ENCODE peak calls at places on chromosomes 16 and 17, in six cellular contexts. One of them, this sample, is unnamed.

GRCh38 chr17:37317867-37318266 is 57.9 kb upstream of the C17orf78 start:
- DNase-seq in cardiac fibroblast: no peak
- DNase-seq in neural progenitor cell: no peak
- DNase-seq in SK-N-SH: no peak
- DNase-seq in LNCaP clone FGC: peak
- DNase-seq in H1: no peak
- DNase-seq in this sample: no peak

GRCh38 chr17:17227608-17228520 is 9.1 kb downstream of the FLCN start:
- DNase-seq in LNCaP clone FGC: peak
- DNase-seq in cardiac fibroblast: no peak
- DNase-seq in H1: no peak
- DNase-seq in SK-N-SH: no peak
- DNase-seq in neural progenitor cell: no peak
- DNase-seq in this sample: no peak

GRCh38 chr17:11612956-11613355 is 14.7 kb downstream of the DNAH9 start:
- DNase-seq in cardiac fibroblast: no peak
- DNase-seq in SK-N-SH: no peak
- DNase-seq in LNCaP clone FGC: no peak
- DNase-seq in H1: no peak
- DNase-seq in neural progenitor cell: no peak
- DNase-seq in this sample: no peak

GRCh38 chr16:81273223-81273940 is 34.9 kb downstream of the BCO1 start:
- DNase-seq in H1: no peak
- DNase-seq in SK-N-SH: no peak
- DNase-seq in neural progenitor cell: no peak
- DNase-seq in cardiac fibroblast: peak
- DNase-seq in LNCaP clone FGC: no peak
- DNase-seq in this sample: no peak

GRCh38 chr16:720990-721764 is at the start of gene ANTKMT:
- DNase-seq in cardiac fibroblast: peak
- DNase-seq in H1: peak
- DNase-seq in LNCaP clone FGC: peak
- DNase-seq in neural progenitor cell: peak
- DNase-seq in SK-N-SH: peak
- DNase-seq in this sample: peak

GRCh38 chr17:78697122-78697845 is 84.8 kb downstream of the CYTH1 start:
- DNase-seq in H1: no peak
- DNase-seq in SK-N-SH: no peak
- DNase-seq in LNCaP clone FGC: no peak
- DNase-seq in neural progenitor cell: no peak
- DNase-seq in cardiac fibroblast: peak
- DNase-seq in this sample: no peak

GRCh38 chr17:56978441-56979090 is 635 bp downstream of the SCPEP1 start:
- DNase-seq in neural progenitor cell: no peak
- DNase-seq in cardiac fibroblast: peak
- DNase-seq in H1: no peak
- DNase-seq in LNCaP clone FGC: no peak
- DNase-seq in SK-N-SH: peak
- DNase-seq in this sample: peak

GRCh38 chr16:11075163-11075562 is 130.8 kb downstream of the CLEC16A start:
- DNase-seq in LNCaP clone FGC: no peak
- DNase-seq in H1: no peak
- DNase-seq in SK-N-SH: no peak
- DNase-seq in cardiac fibroblast: no peak
- DNase-seq in neural progenitor cell: no peak
- DNase-seq in this sample: no peak

GRCh38 chr17:72987166-72987565 is 105.3 kb downstream of the SLC39A11 start:
- DNase-seq in LNCaP clone FGC: no peak
- DNase-seq in cardiac fibroblast: no peak
- DNase-seq in neural progenitor cell: no peak
- DNase-seq in H1: no peak
- DNase-seq in SK-N-SH: no peak
- DNase-seq in this sample: no peak

GRCh38 chr17:63751806-63752205 is 10.2 kb upstream of the STRADA start:
- DNase-seq in neural progenitor cell: no peak
- DNase-seq in cardiac fibroblast: peak
- DNase-seq in SK-N-SH: no peak
- DNase-seq in LNCaP clone FGC: no peak
- DNase-seq in H1: no peak
- DNase-seq in this sample: no peak

GRCh38 chr16:15899538-15900100 is 11.2 kb upstream of the CEP20 start:
- DNase-seq in LNCaP clone FGC: no peak
- DNase-seq in H1: no peak
- DNase-seq in neural progenitor cell: no peak
- DNase-seq in SK-N-SH: no peak
- DNase-seq in cardiac fibroblast: peak
- DNase-seq in this sample: peak

GRCh38 chr16:88706288-88706964 is at the start of the genes CTU2 and RNF166:
- DNase-seq in cardiac fibroblast: peak
- DNase-seq in H1: peak
- DNase-seq in neural progenitor cell: peak
- DNase-seq in SK-N-SH: peak
- DNase-seq in LNCaP clone FGC: peak
- DNase-seq in this sample: peak

GRCh38 chr17:83110755-83111154 is 31.3 kb downstream of the METRNL start:
- DNase-seq in H1: no peak
- DNase-seq in LNCaP clone FGC: no peak
- DNase-seq in SK-N-SH: peak
- DNase-seq in neural progenitor cell: no peak
- DNase-seq in cardiac fibroblast: peak
- DNase-seq in this sample: no peak

GRCh38 chr16:67547423-67548264 is 14.7 kb upstream of the CTCF start:
- DNase-seq in cardiac fibroblast: no peak
- DNase-seq in LNCaP clone FGC: no peak
- DNase-seq in H1: no peak
- DNase-seq in SK-N-SH: no peak
- DNase-seq in neural progenitor cell: no peak
- DNase-seq in this sample: no peak

GRCh38 chr17:78921437-78921971 is 3.7 kb downstream of the TIMP2 start:
- DNase-seq in LNCaP clone FGC: no peak
- DNase-seq in H1: no peak
- DNase-seq in neural progenitor cell: no peak
- DNase-seq in cardiac fibroblast: peak
- DNase-seq in SK-N-SH: peak
- DNase-seq in this sample: peak

GRCh38 chr17:32610027-32610650 is 123.3 kb downstream of the CDK5R1 start:
- DNase-seq in neural progenitor cell: peak
- DNase-seq in H1: no peak
- DNase-seq in LNCaP clone FGC: no peak
- DNase-seq in cardiac fibroblast: no peak
- DNase-seq in SK-N-SH: no peak
- DNase-seq in this sample: no peak

GRCh38 chr17:37344519-37344918 is 31.3 kb upstream of the C17orf78 start:
- DNase-seq in neural progenitor cell: no peak
- DNase-seq in SK-N-SH: no peak
- DNase-seq in cardiac fibroblast: no peak
- DNase-seq in LNCaP clone FGC: no peak
- DNase-seq in H1: no peak
- DNase-seq in this sample: no peak

GRCh38 chr17:1769826-1770477 is 8.1 kb downstream of the SERPINF1 start:
- DNase-seq in cardiac fibroblast: no peak
- DNase-seq in neural progenitor cell: no peak
- DNase-seq in LNCaP clone FGC: no peak
- DNase-seq in H1: no peak
- DNase-seq in SK-N-SH: no peak
- DNase-seq in this sample: no peak

GRCh38 chr16:1068451-1068850 is 4.1 kb upstream of the SSTR5 start:
- DNase-seq in neural progenitor cell: no peak
- DNase-seq in H1: no peak
- DNase-seq in SK-N-SH: no peak
- DNase-seq in cardiac fibroblast: no peak
- DNase-seq in LNCaP clone FGC: no peak
- DNase-seq in this sample: no peak

GRCh38 chr17:65794572-65794971 is 233.1 kb upstream of the AXIN2 start:
- DNase-seq in H1: no peak
- DNase-seq in neural progenitor cell: peak
- DNase-seq in SK-N-SH: peak
- DNase-seq in LNCaP clone FGC: no peak
- DNase-seq in cardiac fibroblast: peak
- DNase-seq in this sample: no peak

GRCh38 chr16:83070416-83071199 is 443.8 kb downstream of the CDH13 start:
- DNase-seq in LNCaP clone FGC: no peak
- DNase-seq in cardiac fibroblast: no peak
- DNase-seq in H1: no peak
- DNase-seq in neural progenitor cell: no peak
- DNase-seq in SK-N-SH: no peak
- DNase-seq in this sample: no peak

GRCh38 chr16:31128711-31129567 is 6.6 kb downstream of the PRSS8 start:
- DNase-seq in SK-N-SH: no peak
- DNase-seq in H1: no peak
- DNase-seq in LNCaP clone FGC: no peak
- DNase-seq in neural progenitor cell: no peak
- DNase-seq in cardiac fibroblast: no peak
- DNase-seq in this sample: no peak

GRCh38 chr16:85267414-85267945 is 155.2 kb upstream of the CIBAR2 start:
- DNase-seq in H1: no peak
- DNase-seq in LNCaP clone FGC: no peak
- DNase-seq in cardiac fibroblast: no peak
- DNase-seq in neural progenitor cell: no peak
- DNase-seq in SK-N-SH: no peak
- DNase-seq in this sample: no peak

GRCh38 chr17:31291820-31292219 is 5.2 kb downstream of the OMG start:
- DNase-seq in cardiac fibroblast: no peak
- DNase-seq in H1: no peak
- DNase-seq in SK-N-SH: no peak
- DNase-seq in neural progenitor cell: no peak
- DNase-seq in LNCaP clone FGC: no peak
- DNase-seq in this sample: no peak

GRCh38 chr17:32142038-32142856 is at the start of gene RHOT1:
- DNase-seq in H1: peak
- DNase-seq in LNCaP clone FGC: peak
- DNase-seq in neural progenitor cell: peak
- DNase-seq in cardiac fibroblast: peak
- DNase-seq in SK-N-SH: peak
- DNase-seq in this sample: peak

GRCh38 chr16:49469930-49470451 is 96.4 kb downstream of the C16orf78 start:
- DNase-seq in H1: peak
- DNase-seq in LNCaP clone FGC: no peak
- DNase-seq in cardiac fibroblast: no peak
- DNase-seq in neural progenitor cell: no peak
- DNase-seq in SK-N-SH: no peak
- DNase-seq in this sample: no peak

GRCh38 chr17:50541916-50542688 is 4.9 kb upstream of the SPATA20 start:
- DNase-seq in H1: peak
- DNase-seq in SK-N-SH: peak
- DNase-seq in LNCaP clone FGC: no peak
- DNase-seq in neural progenitor cell: peak
- DNase-seq in cardiac fibroblast: peak
- DNase-seq in this sample: peak

GRCh38 chr17:49434821-49435581 is 20.3 kb upstream of the PHB1 start:
- DNase-seq in cardiac fibroblast: peak
- DNase-seq in H1: peak
- DNase-seq in neural progenitor cell: peak
- DNase-seq in SK-N-SH: peak
- DNase-seq in LNCaP clone FGC: no peak
- DNase-seq in this sample: no peak

GRCh38 chr17:28057731-28058246 is 15.3 kb downstream of the NLK start:
- DNase-seq in H1: no peak
- DNase-seq in cardiac fibroblast: peak
- DNase-seq in LNCaP clone FGC: peak
- DNase-seq in neural progenitor cell: no peak
- DNase-seq in SK-N-SH: no peak
- DNase-seq in this sample: no peak

GRCh38 chr17:74768069-74768762 is 7.9 kb downstream of the NAT9 start:
- DNase-seq in H1: no peak
- DNase-seq in SK-N-SH: peak
- DNase-seq in neural progenitor cell: no peak
- DNase-seq in cardiac fibroblast: peak
- DNase-seq in LNCaP clone FGC: no peak
- DNase-seq in this sample: peak
- TF ChIP-seq CTCF in H1: no peak
- TF ChIP-seq CTCF in SK-N-SH: no peak
- TF ChIP-seq CTCF in neural progenitor cell: no peak
- TF ChIP-seq CTCF in cardiac fibroblast: no peak
- TF ChIP-seq CTCF in LNCaP clone FGC: no peak
- TF ChIP-seq CTCF in this sample: no peak

GRCh38 chr17:75078097-75079022 is 9.4 kb upstream of the SLC16A5 start:
- DNase-seq in H1: no peak
- DNase-seq in neural progenitor cell: no peak
- DNase-seq in SK-N-SH: no peak
- DNase-seq in LNCaP clone FGC: no peak
- DNase-seq in cardiac fibroblast: peak
- DNase-seq in this sample: peak
- H3K4me3 ChIP-seq in H1: no peak
- H3K4me3 ChIP-seq in neural progenitor cell: no peak
- H3K4me3 ChIP-seq in SK-N-SH: no peak
- H3K4me3 ChIP-seq in LNCaP clone FGC: no peak
- H3K4me3 ChIP-seq in cardiac fibroblast: no peak
- H3K4me3 ChIP-seq in this sample: no peak

GRCh38 chr16:2428051-2428786 is 1.0 kb upstream of the CCNF start:
- DNase-seq in H1: peak
- DNase-seq in neural progenitor cell: peak
- DNase-seq in SK-N-SH: peak
- DNase-seq in cardiac fibroblast: peak
- DNase-seq in LNCaP clone FGC: no peak
- DNase-seq in this sample: peak

GRCh38 chr16:2427526-2427925 is 1.7 kb upstream of the CCNF start:
- DNase-seq in H1: no peak
- DNase-seq in SK-N-SH: no peak
- DNase-seq in cardiac fibroblast: no peak
- DNase-seq in LNCaP clone FGC: no peak
- DNase-seq in neural progenitor cell: no peak
- DNase-seq in this sample: no peak

GRCh38 chr16:2429037-2429770 is at the start of gene CCNF:
- DNase-seq in LNCaP clone FGC: peak
- DNase-seq in cardiac fibroblast: peak
- DNase-seq in neural progenitor cell: peak
- DNase-seq in SK-N-SH: peak
- DNase-seq in H1: peak
- DNase-seq in this sample: peak

GRCh38 chr16:2429771-2430663 is 770 bp downstream of the CCNF start:
- DNase-seq in LNCaP clone FGC: peak
- DNase-seq in H1: no peak
- DNase-seq in cardiac fibroblast: peak
- DNase-seq in SK-N-SH: peak
- DNase-seq in neural progenitor cell: peak
- DNase-seq in this sample: no peak

GRCh38 chr16:2428787-2429036 is 535 bp upstream of the CCNF start:
- DNase-seq in H1: no peak
- DNase-seq in neural progenitor cell: no peak
- DNase-seq in SK-N-SH: no peak
- DNase-seq in cardiac fibroblast: no peak
- DNase-seq in LNCaP clone FGC: no peak
- DNase-seq in this sample: no peak
- TF ChIP-seq CTCF in H1: no peak
- TF ChIP-seq CTCF in neural progenitor cell: no peak
- TF ChIP-seq CTCF in SK-N-SH: no peak
- TF ChIP-seq CTCF in cardiac fibroblast: no peak
- TF ChIP-seq CTCF in LNCaP clone FGC: no peak
- TF ChIP-seq CTCF in this sample: no peak

DNA sequence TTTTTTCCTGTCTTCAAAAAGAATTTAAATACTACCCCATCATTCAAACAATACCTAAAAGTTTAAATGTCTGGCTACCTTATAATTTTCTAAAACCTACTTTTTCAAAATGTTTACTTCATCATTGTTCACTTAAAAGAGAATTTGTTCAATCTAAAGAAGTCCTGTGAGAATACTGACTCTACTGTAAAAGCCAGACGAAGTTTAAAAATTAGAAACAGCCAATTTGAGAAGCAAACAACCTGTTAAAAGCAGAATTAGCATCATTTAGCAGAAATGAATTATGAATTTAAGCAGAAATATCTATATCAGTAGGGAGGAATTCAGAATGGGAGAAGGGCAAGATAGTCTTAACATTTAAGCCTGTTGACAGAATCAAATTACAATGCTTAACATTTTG is 2.1 kb downstream of the SKA2 start:
- DNase-seq in neural progenitor cell: no peak
- DNase-seq in cardiac fibroblast: no peak
- DNase-seq in H1: no peak
- DNase-seq in LNCaP clone FGC: no peak
- DNase-seq in SK-N-SH: no peak
- DNase-seq in this sample: no peak
- H3K4me3 ChIP-seq in neural progenitor cell: peak
- H3K4me3 ChIP-seq in cardiac fibroblast: peak
- H3K4me3 ChIP-seq in H1: no peak
- H3K4me3 ChIP-seq in LNCaP clone FGC: no peak
- H3K4me3 ChIP-seq in SK-N-SH: peak
- H3K4me3 ChIP-seq in this sample: peak